ENCODE peak calls at places on chromosomes 7 and 10, in ten cellular contexts. D is heart left ventricle; V is AG09309; W is naive thymus-derived CD4-positive, alpha-beta T cell; Q is cardiac muscle cell; L is esophagus squamous epithelium; P is kidney epithelial cell; Y is uterus; S is left lung; B is testis. C is an unnamed sample.

GRCh38 chr7:12771378-12771877 is 84.0 kb downstream of the ARL4A start:
- DNase-seq in Q (no peak), P (no peak), S (peak), Y (peak), D (peak), L (no peak), B (peak), V (no peak), W (no peak), C (no peak)

GRCh38 chr7:102289051-102289450 is 2.4 kb downstream of the SH2B2 start:
- DNase-seq in B (no peak), P (no peak), D (no peak), S (no peak), V (no peak), Q (no peak), W (no peak), Y (no peak), L (no peak), C (no peak)

GRCh38 chr7:70630647-70631457 is 501.1 kb upstream of the GALNT17 start:
- DNase-seq in Y (no peak), D (peak), L (no peak), V (no peak), Q (no peak), S (no peak), B (no peak), W (no peak), P (no peak), C (no peak)

GRCh38 chr7:150514748-150515222 is at the start of gene GIMAP7:
- DNase-seq in Y (peak), P (no peak), S (no peak), W (peak), L (no peak), D (peak), B (no peak), Q (no peak), V (no peak), C (no peak)

GRCh38 chr7:30817060-30817770 is 46.0 kb downstream of the MINDY4 start:
- DNase-seq in Q (no peak), L (no peak), V (peak), S (no peak), W (no peak), B (no peak), D (no peak), Y (no peak), P (no peak), C (no peak)

GRCh38 chr10:131201741-131202515 is 109.6 kb downstream of the TCERG1L start:
- DNase-seq in P (no peak), D (no peak), S (peak), V (no peak), B (no peak), Q (no peak), Y (peak), W (no peak), L (no peak), C (no peak)

GRCh38 chr7:45413419-45413818 is 160.7 kb upstream of the ADCY1 start:
- DNase-seq in L (no peak), S (no peak), V (no peak), P (no peak), D (no peak), W (no peak), Y (no peak), B (no peak), Q (no peak), C (no peak)

GRCh38 chr7:140899883-140900282 is 24.8 kb downstream of the BRAF start:
- DNase-seq in L (no peak), Q (peak), D (no peak), W (no peak), P (no peak), S (no peak), Y (no peak), V (no peak), B (no peak), C (no peak)

GRCh38 chr10:71031601-71032000 is 143.2 kb upstream of the PCBD1 start:
- DNase-seq in V (no peak), L (no peak), P (no peak), Y (no peak), D (no peak), Q (no peak), W (no peak), S (no peak), B (no peak), C (no peak)

GRCh38 chr7:46178685-46179084 is 257.6 kb upstream of the IGFBP3 start:
- DNase-seq in P (peak), Y (no peak), L (no peak), S (no peak), Q (no peak), W (no peak), B (no peak), D (no peak), V (peak), C (no peak)

GRCh38 chr7:44094365-44094764 is 9.8 kb upstream of the AEBP1 start:
- DNase-seq in V (no peak), S (no peak), L (no peak), D (no peak), B (no peak), W (no peak), Q (no peak), P (no peak), Y (no peak), C (no peak)

GRCh38 chr7:32436529-32436928 is 53.7 kb downstream of the LSM5 start:
- DNase-seq in Y (no peak), P (no peak), L (no peak), B (no peak), D (no peak), W (no peak), Q (no peak), S (no peak), V (no peak), C (no peak)

GRCh38 chr10:33365871-33366411 is 31.5 kb upstream of the NRP1 start:
- DNase-seq in Q (no peak), S (no peak), W (no peak), L (no peak), B (no peak), V (peak), P (peak), Y (no peak), D (no peak), C (no peak)

GRCh38 chr7:116025098-116025809 is 5.3 kb downstream of the TFEC start:
- DNase-seq in W (no peak), V (no peak), P (peak), Q (no peak), Y (no peak), S (peak), D (no peak), L (no peak), B (no peak), C (no peak)

GRCh38 chr7:43141091-43141490 is 28.6 kb downstream of the HECW1 start:
- DNase-seq in L (no peak), V (no peak), P (no peak), B (no peak), S (no peak), Y (no peak), D (no peak), W (no peak), Q (no peak), C (no peak)

DNA sequence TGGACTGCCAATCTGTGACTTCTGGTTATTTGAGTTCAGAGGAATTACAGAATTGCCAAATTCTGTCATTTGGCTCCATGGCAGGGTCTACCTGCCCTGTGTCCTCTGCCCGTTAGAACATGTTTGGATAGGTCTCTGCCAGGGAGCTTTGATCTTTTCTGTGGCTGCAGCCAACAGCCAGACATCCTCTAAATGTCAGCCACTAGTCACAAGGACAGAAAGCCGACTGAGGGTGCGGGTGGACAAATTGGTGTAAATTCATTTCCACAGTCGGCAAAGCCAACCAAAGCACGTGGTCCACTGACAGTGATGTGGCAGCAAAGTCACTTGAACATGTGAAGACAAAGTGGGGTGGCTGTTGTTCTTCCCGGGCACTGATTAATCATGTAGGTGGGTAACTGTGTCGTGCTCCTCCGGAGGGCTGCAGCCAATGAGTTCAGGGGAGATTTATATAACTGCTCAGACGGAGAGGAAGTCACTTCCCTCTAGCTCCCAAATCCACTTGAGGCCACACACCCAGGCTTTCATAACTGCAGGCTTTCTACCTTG is 26.7 kb upstream of the CAMK1D start:
- DNase-seq in W (no peak), L (no peak), D (no peak), S (no peak), Y (no peak), B (no peak), P (no peak), Q (no peak), V (no peak), C (peak)
- H3K4me3 ChIP-seq in W (no peak), L (no peak), D (no peak), S (no peak), Y (no peak), B (no peak), P (no peak), Q (no peak), V (no peak), C (no peak)

DNA sequence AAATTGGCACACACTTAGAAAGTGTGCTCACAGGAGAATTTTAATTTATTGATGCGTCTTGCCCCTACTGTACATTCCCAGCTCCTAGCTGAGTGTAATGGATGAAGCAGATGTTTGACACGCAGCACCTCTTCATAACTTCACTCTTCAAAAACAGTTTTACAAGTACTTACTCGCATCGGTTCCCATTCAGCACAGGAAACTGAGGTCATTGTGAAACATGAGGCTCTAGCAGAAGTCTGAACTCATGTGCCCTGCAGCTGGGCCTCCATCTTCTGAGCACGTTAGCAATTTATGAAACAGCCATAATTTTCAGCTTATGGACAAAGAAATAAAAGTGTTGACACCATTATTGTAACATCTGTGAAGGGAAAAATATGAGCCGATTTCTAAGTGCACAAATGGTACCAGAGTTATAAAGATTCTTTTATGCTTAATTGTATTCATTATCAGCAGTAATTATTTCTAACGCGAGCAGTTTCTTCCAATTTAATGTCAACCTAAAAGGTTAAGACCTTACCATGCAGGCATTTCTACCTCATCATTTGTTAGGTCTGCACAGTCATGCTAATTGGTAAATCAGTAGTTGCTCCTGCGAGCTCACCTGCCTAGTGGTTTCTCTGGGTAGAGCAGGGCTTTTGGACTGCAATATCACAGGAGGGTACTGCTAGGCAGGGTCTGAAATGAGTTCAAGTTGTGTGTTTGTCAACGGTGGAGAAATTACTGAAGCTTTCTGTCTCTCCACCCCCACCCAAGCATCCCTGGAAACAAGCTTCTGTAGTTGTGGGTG is 558.7 kb upstream of the MGMT start:
- DNase-seq in P (no peak), S (no peak), D (no peak), L (no peak), V (no peak), W (no peak), Q (no peak), B (no peak), Y (no peak), C (no peak)
- H3K4me3 ChIP-seq in P (no peak), S (no peak), D (no peak), L (no peak), V (no peak), W (no peak), Q (no peak), B (no peak), Y (no peak), C (no peak)

DNA sequence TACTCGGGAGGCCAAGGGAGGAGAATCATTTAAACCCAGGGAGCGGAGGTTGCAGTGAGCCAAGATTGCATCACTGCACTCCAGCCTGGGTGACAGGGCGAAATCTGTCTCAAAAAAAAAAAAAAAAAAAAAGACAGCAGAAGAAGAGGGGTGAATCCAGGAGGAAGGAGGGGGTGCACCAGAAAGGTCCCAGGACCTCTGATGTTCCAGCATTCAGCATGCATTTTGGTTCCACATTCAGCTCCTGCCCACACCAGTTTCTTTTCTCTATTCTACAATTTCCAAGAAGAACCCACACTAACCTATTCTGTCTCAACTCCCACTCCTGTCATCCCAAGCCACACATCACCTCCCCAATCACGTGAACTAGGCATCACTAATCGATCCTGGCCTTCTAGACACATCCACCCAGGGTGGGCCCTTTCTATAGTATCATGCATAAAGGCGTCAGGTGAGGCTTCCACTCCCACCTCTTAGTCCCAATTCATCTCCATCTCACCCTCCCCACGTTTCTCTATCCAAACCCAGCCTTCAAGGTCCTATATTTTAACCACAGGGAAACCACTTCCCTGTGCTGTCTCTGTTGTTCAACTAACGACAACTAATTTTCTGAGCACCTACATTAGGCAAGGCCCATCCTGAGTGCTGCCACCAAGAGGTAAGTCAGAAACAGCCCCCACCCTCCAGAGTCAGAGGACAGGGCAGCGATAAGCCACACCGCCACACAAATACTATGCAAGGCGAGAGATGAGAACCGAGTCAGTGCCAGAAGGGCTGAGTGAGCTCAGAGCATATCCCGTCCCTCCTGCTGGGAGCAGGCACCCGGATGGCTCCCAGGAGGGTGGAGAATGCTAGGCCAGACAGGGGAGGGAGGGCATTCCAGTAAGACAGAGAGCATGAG is 2.2 kb downstream of the ANXA11 start:
- DNase-seq in W (peak), V (peak), B (peak), Q (peak), L (no peak), S (peak), Y (peak), D (peak), P (no peak), C (peak)
- H3K4me3 ChIP-seq in W (peak), V (peak), B (no peak), Q (no peak), L (peak), S (peak), Y (peak), D (peak), P (peak), C (peak)

GRCh38 chr7:135748770-135749169 is at the start of gene FAM180A:
- DNase-seq in Q (no peak), V (peak), D (peak), L (no peak), Y (peak), P (no peak), W (no peak), B (peak), S (peak), C (no peak)
- H3K4me3 ChIP-seq in Q (no peak), V (peak), D (peak), L (peak), Y (peak), P (no peak), W (no peak), B (no peak), S (no peak), C (peak)

GRCh38 chr7:117283371-117283770 is 39.5 kb downstream of the WNT2 start:
- DNase-seq in Y (no peak), S (no peak), L (no peak), W (no peak), B (no peak), D (no peak), P (peak), V (peak), Q (no peak), C (no peak)

GRCh38 chr7:117279931-117280525 is 42.8 kb downstream of the WNT2 start:
- DNase-seq in L (no peak), V (no peak), D (no peak), Q (no peak), B (no peak), Y (no peak), P (no peak), W (no peak), S (no peak), C (peak)

GRCh38 chr7:117283779-117284178 is 39.1 kb downstream of the WNT2 start:
- DNase-seq in P (no peak), D (no peak), B (no peak), W (no peak), V (no peak), L (no peak), Q (no peak), Y (no peak), S (no peak), C (no peak)

GRCh38 chr7:117281562-117281961 is 41.3 kb downstream of the WNT2 start:
- DNase-seq in Y (no peak), L (no peak), Q (peak), P (no peak), B (no peak), D (no peak), W (no peak), S (no peak), V (no peak), C (no peak)

GRCh38 chr7:117282239-117282812 is 40.5 kb downstream of the WNT2 start:
- DNase-seq in D (no peak), W (no peak), Y (no peak), S (no peak), V (no peak), P (no peak), Q (peak), B (no peak), L (no peak), C (no peak)
- H3K4me3 ChIP-seq in D (no peak), W (no peak), Y (no peak), S (no peak), V (no peak), P (no peak), Q (no peak), B (no peak), L (no peak), C (no peak)